ENCODE peak calls at places on chromosomes 2 and 18, in nine cellular contexts. S is stimulated activated memory B cell treated with anti-CD40 and anti-IgM and Interleukin-4, amounts not matched to agents 10 μg/mL and 1 μg/mL and 100 μg/mL, for 72 hours; C is right lobe of liver; D is pancreas; T is Right ventricle myocardium superior; Q is body of pancreas; W is Right ventricle myocardium inferior; F is WTC11; O is mucosa of descending colon. J is an unnamed sample.

GRCh38 chr2:11941201-11942041 is 195.0 kb downstream of the LPIN1 start:
- ATAC-seq in W (peak), C (no peak), D (no peak), F (no peak), T (peak), O (no peak), Q (no peak), S (no peak), J (no peak)

GRCh38 chr2:235500761-235501662 is 7.2 kb downstream of the AGAP1 start:
- ATAC-seq in S (no peak), D (no peak), F (peak), Q (no peak), T (no peak), C (no peak), O (no peak), W (no peak), J (peak)

GRCh38 chr2:127463155-127463991 is 45.1 kb downstream of the PROC start:
- ATAC-seq in W (no peak), S (no peak), T (no peak), C (no peak), F (peak), D (no peak), Q (no peak), O (no peak), J (no peak)

GRCh38 chr2:16656784-16657391 is 8.7 kb downstream of the CYRIA start:
- ATAC-seq in W (peak), D (no peak), Q (peak), F (no peak), C (peak), S (peak), O (peak), T (peak), J (no peak)

GRCh38 chr2:151928380-151928779 is 100.2 kb upstream of the ARL5A start:
- ATAC-seq in F (no peak), T (no peak), O (no peak), C (no peak), D (no peak), S (no peak), W (no peak), Q (no peak), J (no peak)

GRCh38 chr2:13558368-13558767 is 841.6 kb downstream of the TRIB2 start:
- ATAC-seq in S (no peak), Q (peak), F (no peak), O (no peak), T (no peak), C (no peak), W (no peak), D (peak), J (no peak)

GRCh38 chr2:39625927-39626270 is 39.8 kb upstream of the TMEM178A start:
- ATAC-seq in T (no peak), O (no peak), C (no peak), S (no peak), Q (no peak), F (no peak), W (no peak), D (no peak), J (no peak)

GRCh38 chr2:149572102-149572953 is 15.2 kb downstream of the MMADHC start:
- ATAC-seq in C (peak), O (peak), D (no peak), T (peak), Q (no peak), S (no peak), W (peak), F (no peak), J (no peak)

GRCh38 chr2:160356485-160356884 is 137.1 kb downstream of the RBMS1 start:
- ATAC-seq in Q (no peak), O (no peak), F (no peak), D (no peak), T (no peak), W (no peak), S (no peak), C (no peak), J (no peak)

GRCh38 chr2:216474925-216475670 is 23.5 kb upstream of the RPL37A start:
- ATAC-seq in Q (no peak), C (peak), O (no peak), T (peak), S (peak), D (no peak), F (no peak), W (no peak), J (no peak)

GRCh38 chr2:236319036-236319435 is 54.8 kb upstream of the ASB18 start:
- ATAC-seq in D (no peak), W (no peak), C (no peak), O (no peak), T (no peak), Q (no peak), F (no peak), S (peak), J (no peak)

GRCh38 chr2:107992069-107992468 is 5.7 kb downstream of the SLC5A7 start:
- ATAC-seq in Q (no peak), O (no peak), C (no peak), F (no peak), S (no peak), W (no peak), D (no peak), T (no peak), J (peak)

GRCh38 chr18:9542924-9543323 is 67.6 kb downstream of the RALBP1 start:
- ATAC-seq in W (no peak), F (no peak), Q (no peak), C (no peak), D (no peak), O (peak), T (no peak), S (peak), J (no peak)

GRCh38 chr18:22088976-22089375 is 80.4 kb upstream of the GATA6 start:
- ATAC-seq in O (no peak), C (no peak), S (no peak), Q (no peak), D (no peak), W (peak), F (no peak), T (peak), J (no peak)

GRCh38 chr2:40955635-40956034 is 503.7 kb upstream of the SLC8A1 start:
- ATAC-seq in Q (no peak), W (no peak), S (no peak), T (no peak), C (no peak), D (no peak), F (no peak), O (no peak), J (no peak)

GRCh38 chr2:12076810-12077209 is 330.4 kb downstream of the LPIN1 start:
- ATAC-seq in D (no peak), Q (no peak), T (no peak), W (no peak), C (no peak), S (peak), F (no peak), O (no peak), J (peak)

GRCh38 chr2:237759176-237759575 is 39.4 kb upstream of the RBM44 start:
- ATAC-seq in F (no peak), W (no peak), D (no peak), C (no peak), Q (no peak), S (no peak), O (no peak), T (no peak), J (no peak)